ENCODE peak calls at places on chromosomes 5 and 9, in ten cellular contexts. Q, E, G, Y, H, P, D, W, R and L are unnamed samples.

GRCh38 chr9:11158063-11158462 is 545.3 kb upstream of the PTPRD start:
- DNase-seq in Q (no peak), E (no peak), G (no peak), Y (no peak), H (no peak), P (no peak), D (no peak), W (no peak), R (no peak), L (no peak)

GRCh38 chr9:32378496-32378895 is 5.9 kb upstream of the ACO1 start:
- DNase-seq in Q (peak; percentile 85), E (peak; percentile 15), G (peak; percentile 78), Y (no peak), H (peak; percentile 66), P (peak; percentile 91), D (peak; percentile 57), W (no peak), R (peak; percentile 56), L (peak; percentile 60)

GRCh38 chr5:43041669-43042175 is 1.6 kb upstream of the ANXA2R start:
- DNase-seq in Q (peak; percentile 91), E (no peak), G (no peak), Y (peak; percentile 41), H (no peak), P (peak; percentile 96), D (no peak), W (no peak), R (no peak), L (no peak)

GRCh38 chr5:143146161-143146560 is 257.3 kb downstream of the NR3C1 start:
- DNase-seq in Q (no peak), E (no peak), G (no peak), Y (no peak), H (no peak), P (no peak), D (no peak), W (no peak), R (no peak), L (no peak)

GRCh38 chr9:74953235-74953741 is 576 bp upstream of the C9orf40 start:
- DNase-seq in Q (peak; percentile 4), E (no peak), G (peak; percentile 26), Y (no peak), H (no peak), P (peak; percentile 9), D (no peak), W (no peak), R (no peak), L (no peak)

GRCh38 chr5:172115541-172115982 is 72.5 kb downstream of the STK10 start:
- DNase-seq in Q (peak; percentile 57), E (no peak), G (peak; percentile 84), Y (no peak), H (no peak), P (no peak), D (no peak), W (no peak), R (peak; percentile 51), L (no peak)

GRCh38 chr5:179870403-179870903 is 11.8 kb upstream of the MRNIP start:
- DNase-seq in Q (peak; percentile 21), E (no peak), G (peak; percentile 18), Y (no peak), H (no peak), P (peak; percentile 72), D (no peak), W (peak; percentile 70), R (no peak), L (no peak)

GRCh38 chr9:114078781-114079156 is 669 bp upstream of the AMBP start:
- DNase-seq in Q (no peak), E (no peak), G (no peak), Y (no peak), H (no peak), P (no peak), D (no peak), W (no peak), R (no peak), L (no peak)

GRCh38 chr9:70108181-70108580 is 64.5 kb downstream of the MAMDC2 start:
- DNase-seq in Q (no peak), E (no peak), G (no peak), Y (no peak), H (no peak), P (peak; percentile 23), D (no peak), W (no peak), R (no peak), L (no peak)

GRCh38 chr9:86821011-86821845 is 126.1 kb downstream of the GAS1 start:
- DNase-seq in Q (peak; percentile 23), E (no peak), G (no peak), Y (no peak), H (no peak), P (peak; percentile 18), D (no peak), W (no peak), R (no peak), L (no peak)

GRCh38 chr5:12292610-12293204 is 388.5 kb upstream of the CTNND2 start:
- DNase-seq in Q (no peak), E (no peak), G (no peak), Y (no peak), H (no peak), P (peak; percentile 0), D (no peak), W (no peak), R (no peak), L (no peak)

GRCh38 chr5:94027145-94027544 is 285.7 kb upstream of the POU5F2 start:
- DNase-seq in Q (no peak), E (no peak), G (no peak), Y (no peak), H (no peak), P (no peak), D (no peak), W (no peak), R (no peak), L (no peak)

GRCh38 chr5:2546983-2547382 is 204.5 kb downstream of the IRX2 start:
- DNase-seq in Q (no peak), E (no peak), G (no peak), Y (no peak), H (no peak), P (no peak), D (no peak), W (no peak), R (no peak), L (no peak)

GRCh38 chr5:172454355-172455086 is at the start of gene SH3PXD2B:
- DNase-seq in Q (peak; percentile 68), E (no peak), G (peak; percentile 66), Y (peak; percentile 55), H (peak; percentile 79), P (peak; percentile 52), D (peak; percentile 77), W (peak; percentile 69), R (peak; percentile 37), L (peak; percentile 76)

GRCh38 chr5:143338658-143339366 is 64.7 kb downstream of the NR3C1 start:
- DNase-seq in Q (peak; percentile 66), E (no peak), G (no peak), Y (no peak), H (no peak), P (peak; percentile 83), D (no peak), W (no peak), R (no peak), L (no peak)

GRCh38 chr5:61330341-61330878 is 1.6 kb upstream of the ZSWIM6 start:
- DNase-seq in Q (peak; percentile 65), E (peak; percentile 45), G (peak; percentile 45), Y (no peak), H (no peak), P (peak; percentile 64), D (peak; percentile 15), W (peak; percentile 21), R (no peak), L (no peak)

GRCh38 chr5:143977891-143978448 is 166.0 kb downstream of the HMHB1 start:
- DNase-seq in Q (no peak), E (no peak), G (no peak), Y (no peak), H (no peak), P (peak; percentile 48), D (no peak), W (no peak), R (no peak), L (no peak)

GRCh38 chr5:178625679-178626483 is 969 bp downstream of the CLK4 start:
- DNase-seq in Q (peak; percentile 57), E (peak; percentile 19), G (peak; percentile 61), Y (peak; percentile 29), H (no peak), P (peak; percentile 70), D (peak; percentile 21), W (no peak), R (no peak), L (peak; percentile 13)

GRCh38 chr5:96209829-96210228 is 223.2 kb downstream of the PCSK1 start:
- DNase-seq in Q (peak; percentile 84), E (no peak), G (no peak), Y (no peak), H (no peak), P (peak; percentile 66), D (no peak), W (no peak), R (no peak), L (no peak)